ENCODE peak calls at places on chromosomes 1 and 21, in six cellular contexts. X is spleen, E is Caco-2, N is Calu3, U is dorsolateral prefrontal cortex, O is neural crest cell. G is an unnamed sample.

GRCh38 chr1:239879321-239880170 is 212.1 kb upstream of the FMN2 start:
- DNase-seq in X (no peak), E (no peak), N (peak), U (no peak), O (no peak), G (no peak)

GRCh38 chr1:201751872-201752271 is 77.1 kb upstream of the IPO9 start:
- DNase-seq in X (no peak), E (no peak), N (no peak), U (no peak), O (peak), G (no peak)

GRCh38 chr21:28561772-28562171 is 430.9 kb downstream of the LTN1 start:
- DNase-seq in X (no peak), E (no peak), N (no peak), U (no peak), O (no peak), G (no peak)

GRCh38 chr1:26290416-26291261 is 10.8 kb downstream of the SH3BGRL3 start:
- DNase-seq in X (peak), E (no peak), N (no peak), U (no peak), O (no peak), G (no peak)

GRCh38 chr1:201710632-201711031 is 118.3 kb upstream of the IPO9 start:
- DNase-seq in X (no peak), E (no peak), N (no peak), U (no peak), O (no peak), G (no peak)

GRCh38 chr1:247156787-247157232 is 15.0 kb downstream of the ZNF124 start:
- DNase-seq in X (no peak), E (no peak), N (no peak), U (no peak), O (no peak), G (no peak)

GRCh38 chr1:29282924-29283803 is 46.8 kb downstream of the PTPRU start:
- DNase-seq in X (no peak), E (peak), N (peak), U (no peak), O (peak), G (peak)

GRCh38 chr1:228081578-228082259 is 789 bp upstream of the ARF1 start:
- DNase-seq in X (peak), E (no peak), N (no peak), U (no peak), O (no peak), G (peak)

GRCh38 chr1:57949168-57949567 is 525.3 kb upstream of the DAB1 start:
- DNase-seq in X (no peak), E (peak), N (no peak), U (no peak), O (no peak), G (no peak)

GRCh38 chr1:227895828-227896685 is 51.7 kb downstream of the WNT9A start:
- DNase-seq in X (peak), E (peak), N (peak), U (peak), O (peak), G (peak)

GRCh38 chr1:117815105-117815812 is 114.2 kb downstream of the GDAP2 start:
- DNase-seq in X (no peak), E (no peak), N (no peak), U (no peak), O (no peak), G (no peak)

GRCh38 chr1:48917901-48918603 is 141.4 kb upstream of the BEND5 start:
- DNase-seq in X (no peak), E (no peak), N (no peak), U (no peak), O (no peak), G (no peak)

GRCh38 chr1:229058716-229059115 is 212.2 kb upstream of the RAB4A start:
- DNase-seq in X (peak), E (no peak), N (no peak), U (no peak), O (no peak), G (no peak)

DNA sequence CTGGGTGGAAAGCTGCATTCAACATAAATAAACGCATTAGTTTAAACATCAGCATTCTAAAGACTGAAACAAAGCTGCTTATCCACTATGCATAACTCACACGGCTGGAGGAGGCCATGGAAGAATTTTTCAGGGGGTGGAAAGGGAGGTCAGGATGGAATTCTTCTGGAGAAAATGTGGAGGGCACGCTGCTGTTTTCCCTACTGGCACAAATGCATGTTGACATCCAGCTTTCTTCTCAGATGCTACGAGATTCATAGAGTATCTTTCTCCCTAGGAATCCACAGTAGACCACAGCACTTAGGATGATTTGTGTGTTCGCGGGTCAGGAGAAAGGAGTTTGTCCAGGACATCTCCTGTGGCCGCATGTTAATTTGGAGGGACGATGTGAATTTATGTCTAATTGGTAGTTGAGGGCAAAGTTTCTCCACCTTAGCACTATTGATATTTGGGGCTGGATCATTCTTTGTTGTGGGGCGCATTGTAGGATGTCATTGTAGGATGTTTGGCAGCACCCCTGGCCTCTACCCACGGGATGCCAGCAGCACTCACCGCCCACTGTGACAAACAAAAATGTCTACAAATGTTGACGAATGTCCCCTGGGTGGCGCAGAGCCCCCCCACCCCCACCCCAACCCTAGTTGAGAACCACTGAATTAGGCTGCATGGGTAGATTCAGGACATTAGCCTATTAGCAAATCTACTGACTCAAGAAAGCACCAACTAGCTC is 86.5 kb upstream of the KAZN start:
- DNase-seq in X (no peak), E (no peak), N (no peak), U (no peak), O (no peak), G (no peak)
- TF ChIP-seq CTCF in X (no peak), E (no peak), N (no peak), U (no peak), O (no peak), G (no peak)

GRCh38 chr1:113678159-113678469 is 81.2 kb downstream of the PHTF1 start:
- DNase-seq in X (no peak), E (no peak), N (no peak), U (no peak), O (no peak), G (no peak)

GRCh38 chr1:113676524-113676923 is 82.8 kb downstream of the PHTF1 start:
- DNase-seq in X (no peak), E (no peak), N (no peak), U (no peak), O (no peak), G (no peak)

GRCh38 chr1:113674591-113674990 is 84.7 kb downstream of the PHTF1 start:
- DNase-seq in X (no peak), E (no peak), N (no peak), U (no peak), O (no peak), G (no peak)

GRCh38 chr1:113675299-113675698 is 84.0 kb downstream of the PHTF1 start:
- DNase-seq in X (no peak), E (no peak), N (no peak), U (no peak), O (no peak), G (no peak)

DNA sequence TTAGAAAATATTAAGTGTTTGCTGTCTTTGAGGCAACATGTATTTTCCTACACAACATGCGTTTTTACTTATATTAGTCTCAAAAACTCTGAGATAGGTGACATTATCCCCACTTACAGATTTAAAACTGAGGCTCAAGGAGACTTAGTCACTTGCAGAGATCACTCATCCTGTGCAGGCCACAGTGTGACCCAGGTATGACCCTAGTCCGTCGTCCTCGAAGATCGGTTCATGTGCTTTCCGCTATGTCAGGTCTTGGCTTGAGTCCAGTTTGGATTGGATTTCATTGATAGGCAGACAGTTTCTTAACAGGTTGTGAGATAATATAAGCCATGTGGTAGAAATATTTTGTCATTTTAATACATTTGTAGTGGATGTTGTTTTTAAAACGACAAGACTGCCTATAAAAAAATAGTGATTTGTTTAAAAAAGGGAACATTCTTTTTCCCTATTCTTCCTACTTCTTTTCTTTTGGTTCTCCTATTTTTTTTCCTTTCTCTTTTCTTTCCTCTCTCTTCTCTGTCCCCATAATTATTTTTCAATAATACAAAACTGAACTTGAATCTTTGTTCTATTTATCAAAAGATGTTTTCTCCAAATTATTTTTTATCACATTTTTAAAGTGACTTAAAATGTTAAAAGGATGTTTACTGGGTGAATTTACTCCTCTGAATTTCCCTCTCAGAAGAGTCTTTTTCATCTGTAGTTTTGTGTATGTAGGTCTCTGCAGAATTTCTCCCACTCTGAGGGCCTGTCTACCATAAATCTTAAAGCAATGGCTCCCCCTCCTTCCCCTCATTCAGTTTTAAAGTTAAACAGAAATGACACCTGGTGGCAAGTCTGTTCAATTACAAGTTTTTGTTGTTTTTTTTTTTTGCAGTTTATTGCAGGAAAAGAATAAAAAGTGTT is 81.8 kb downstream of the PHTF1 start:
- DNase-seq in X (no peak), E (no peak), N (peak), U (no peak), O (no peak), G (no peak)
- TF ChIP-seq CTCF in X (peak), E (peak), N (peak), U (peak), O (peak), G (peak)

DNA sequence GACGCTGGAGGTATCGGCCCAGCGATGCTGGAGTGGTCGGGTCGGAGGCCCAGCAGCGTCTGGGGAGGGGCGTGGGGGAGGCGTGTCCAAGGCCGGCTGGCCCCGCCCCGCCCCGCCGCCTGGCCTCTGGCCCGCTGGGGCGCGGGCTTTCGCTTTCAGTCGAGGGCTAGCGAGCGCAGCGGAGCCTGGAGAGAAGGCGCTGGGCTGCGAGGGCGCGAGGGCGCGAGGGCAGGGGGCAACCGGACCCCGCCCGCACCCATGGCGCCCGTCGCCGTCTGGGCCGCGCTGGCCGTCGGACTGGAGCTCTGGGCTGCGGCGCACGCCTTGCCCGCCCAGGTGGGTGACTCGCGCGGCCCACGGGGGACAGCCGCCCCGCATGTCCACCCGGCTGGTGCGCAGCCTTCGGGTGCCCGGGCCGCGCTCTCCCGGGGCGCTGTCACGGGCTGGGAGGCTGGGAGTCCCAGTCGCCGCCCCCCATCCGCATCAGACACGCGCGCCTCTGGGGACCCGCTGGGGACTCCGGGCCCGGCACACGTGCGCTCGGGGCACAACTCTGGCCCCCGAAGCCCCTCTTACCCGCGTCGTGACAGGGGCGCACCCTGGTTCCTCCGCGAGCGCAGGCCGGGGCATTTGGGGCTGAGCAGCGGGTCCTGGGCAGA is at the start of gene TNFRSF1B:
- DNase-seq in X (peak), E (peak), N (peak), U (no peak), O (peak), G (no peak)
- TF ChIP-seq CTCF in X (no peak), E (no peak), N (no peak), U (no peak), O (no peak), G (no peak)

DNA sequence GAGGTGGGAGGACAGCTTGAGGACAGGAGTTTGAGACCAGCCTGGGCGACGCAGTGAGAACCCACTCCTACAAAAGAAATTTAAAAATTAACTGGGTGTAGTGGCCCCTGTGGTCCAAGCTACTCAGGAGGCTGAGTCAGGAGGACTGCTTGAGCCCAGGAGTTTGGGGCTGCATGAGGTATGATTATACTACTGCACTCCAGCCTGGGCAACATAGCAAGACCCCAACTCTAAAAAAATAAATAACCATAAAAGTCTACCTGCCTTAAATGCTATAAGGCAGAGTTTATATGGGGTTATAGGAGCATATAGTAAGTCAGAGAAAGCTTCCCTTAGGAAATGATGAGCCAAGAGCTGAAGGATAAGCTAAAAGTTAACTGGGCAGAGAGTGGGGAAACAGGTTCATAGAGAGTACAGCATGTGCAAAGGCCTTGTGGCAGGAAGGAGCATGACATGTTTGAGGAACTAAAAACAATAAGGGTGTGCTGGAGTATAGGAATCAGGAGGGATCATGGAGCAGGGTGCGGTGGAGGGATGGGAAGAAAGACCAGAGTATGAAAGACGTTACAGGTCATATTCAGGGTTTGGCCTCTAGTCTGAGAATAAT is 68.3 kb downstream of the ADSS2 start:
- DNase-seq in X (no peak), E (no peak), N (no peak), U (no peak), O (no peak), G (no peak)
- TF ChIP-seq CTCF in X (no peak), E (no peak), N (no peak), U (no peak), O (peak), G (peak)

DNA sequence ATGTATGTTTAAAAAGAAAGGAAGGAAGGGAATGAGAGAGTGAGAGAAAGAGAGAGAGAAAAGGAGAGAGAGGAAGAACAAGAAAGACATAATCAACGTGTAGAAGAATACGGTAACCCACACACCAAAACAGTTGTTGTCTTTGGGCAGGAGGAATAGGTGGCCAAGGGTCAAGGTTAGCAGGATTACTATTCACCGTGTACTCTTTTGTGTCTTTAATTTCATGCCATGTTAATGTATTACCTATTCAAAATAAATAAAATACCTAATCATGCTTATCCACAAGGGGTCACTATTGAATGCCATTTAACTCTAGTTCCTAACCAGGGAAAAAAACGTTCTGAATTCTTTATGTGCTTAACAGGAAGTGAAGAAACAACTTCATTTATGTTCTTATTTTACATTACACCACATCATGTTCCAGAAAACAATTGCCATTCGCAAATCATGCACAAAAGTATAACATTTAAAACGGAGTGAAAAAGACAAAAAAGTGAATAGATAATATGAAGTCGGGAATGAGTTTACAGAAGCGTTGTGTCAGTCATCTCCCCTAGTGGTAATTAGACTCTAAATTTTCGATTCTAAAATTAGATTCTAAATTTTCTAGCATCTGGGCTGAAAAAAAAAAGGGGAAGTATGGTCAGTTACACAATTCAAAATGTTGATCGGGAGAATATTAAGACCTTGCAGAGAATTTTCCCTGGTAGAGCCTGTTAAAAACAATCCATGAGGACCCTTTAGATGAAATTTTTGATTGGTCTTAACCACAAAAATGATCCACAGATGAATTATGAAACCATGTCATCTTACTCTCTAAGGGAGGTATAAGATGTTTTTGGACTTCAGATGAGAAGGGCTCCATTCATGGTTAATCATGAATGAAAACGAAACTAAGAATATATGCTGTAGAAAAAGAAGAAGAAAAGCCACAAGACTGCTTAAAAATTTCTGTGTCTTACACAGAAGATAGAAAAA is 694 bp upstream of the KMO start:
- DNase-seq in X (no peak), E (no peak), N (no peak), U (no peak), O (no peak), G (no peak)
- TF ChIP-seq CTCF in X (peak), E (peak), N (peak), U (peak), O (peak), G (peak)

GRCh38 chr1:33445108-33445507 is 14.2 kb upstream of the PHC2 start:
- DNase-seq in X (no peak), E (no peak), N (no peak), U (no peak), O (no peak), G (no peak)
- TF ChIP-seq CTCF in X (no peak), E (no peak), N (no peak), U (no peak), O (no peak), G (no peak)

G was measured in chondrocyte.